ENCODE peak calls at places on chromosome 2, in eight cellular contexts. P is vagina, A is body of pancreas, B is IMR-90, V is A549, D is Peyer's patch, Q is breast epithelium, M is HCT116. I is an unnamed sample.

GRCh38 chr2:37738266-37738885 is 66.9 kb upstream of the CDC42EP3 start:
- DNase-seq in P (no peak), A (no peak), B (no peak), V (no peak), D (no peak), Q (no peak), M (no peak), I (no peak)

GRCh38 chr2:7045601-7046590 is 128.7 kb downstream of the RNF144A start:
- DNase-seq in P (no peak), A (no peak), B (no peak), V (no peak), D (no peak), Q (no peak), M (no peak), I (no peak)

GRCh38 chr2:197108758-197109157 is 182.3 kb upstream of the PGAP1 start:
- DNase-seq in P (no peak), A (peak; percentile 59), B (peak; percentile 91), V (no peak), D (no peak), Q (no peak), M (no peak), I (peak; percentile 91)

GRCh38 chr2:74333175-74333574 is 10.0 kb downstream of the SLC4A5 start:
- DNase-seq in P (no peak), A (peak; percentile 23), B (peak; percentile 31), V (no peak), D (no peak), Q (no peak), M (peak; percentile 19), I (no peak)

GRCh38 chr2:85924522-85924921 is 35.7 kb upstream of the ST3GAL5 start:
- DNase-seq in P (no peak), A (peak; percentile 21), B (peak; percentile 51), V (no peak), D (no peak), Q (peak; percentile 92), M (no peak), I (peak; percentile 85)

GRCh38 chr2:211898697-211899096 is 639.9 kb downstream of the ERBB4 start:
- DNase-seq in P (no peak), A (no peak), B (no peak), V (no peak), D (no peak), Q (no peak), M (no peak), I (no peak)

GRCh38 chr2:144521702-144522101 is 1.8 kb upstream of the ZEB2 start:
- DNase-seq in P (no peak), A (no peak), B (no peak), V (no peak), D (no peak), Q (no peak), M (no peak), I (no peak)

GRCh38 chr2:236498369-236498768 is 71.3 kb upstream of the ACKR3 start:
- DNase-seq in P (no peak), A (no peak), B (peak; percentile 9), V (no peak), D (no peak), Q (peak; percentile 41), M (no peak), I (no peak)

GRCh38 chr2:179533875-179534274 is 269.2 kb upstream of the SESTD1 start:
- DNase-seq in P (no peak), A (no peak), B (no peak), V (no peak), D (no peak), Q (no peak), M (no peak), I (no peak)

GRCh38 chr2:96105994-96106393 is 10.4 kb downstream of the ADRA2B start:
- DNase-seq in P (no peak), A (peak; percentile 3), B (no peak), V (no peak), D (peak; percentile 7), Q (no peak), M (no peak), I (peak; percentile 17)

GRCh38 chr2:240451108-240451611 is 15.7 kb downstream of the GPC1 start:
- DNase-seq in P (no peak), A (no peak), B (no peak), V (no peak), D (no peak), Q (no peak), M (no peak), I (peak; percentile 67)

GRCh38 chr2:151357359-151357758 is at the start of gene TNFAIP6:
- DNase-seq in P (no peak), A (no peak), B (peak; percentile 97), V (peak; percentile 8), D (no peak), Q (no peak), M (no peak), I (no peak)

GRCh38 chr2:108834620-108835019 is 48.0 kb downstream of the CCDC138 start:
- DNase-seq in P (no peak), A (no peak), B (no peak), V (no peak), D (no peak), Q (no peak), M (no peak), I (no peak)
- H3K9me3 ChIP-seq in P (no peaks in the 10 kb centered on the region), A (no peaks in the 10 kb centered on the region), B (no peaks in the 10 kb centered on the region), V (peaks cover 22% of the 10 kb centered on the region), D (no peaks in the 10 kb centered on the region), Q (no peaks in the 10 kb centered on the region), M (no peaks in the 10 kb centered on the region), I (peaks cover 3% of the 10 kb centered on the region)

DNA sequence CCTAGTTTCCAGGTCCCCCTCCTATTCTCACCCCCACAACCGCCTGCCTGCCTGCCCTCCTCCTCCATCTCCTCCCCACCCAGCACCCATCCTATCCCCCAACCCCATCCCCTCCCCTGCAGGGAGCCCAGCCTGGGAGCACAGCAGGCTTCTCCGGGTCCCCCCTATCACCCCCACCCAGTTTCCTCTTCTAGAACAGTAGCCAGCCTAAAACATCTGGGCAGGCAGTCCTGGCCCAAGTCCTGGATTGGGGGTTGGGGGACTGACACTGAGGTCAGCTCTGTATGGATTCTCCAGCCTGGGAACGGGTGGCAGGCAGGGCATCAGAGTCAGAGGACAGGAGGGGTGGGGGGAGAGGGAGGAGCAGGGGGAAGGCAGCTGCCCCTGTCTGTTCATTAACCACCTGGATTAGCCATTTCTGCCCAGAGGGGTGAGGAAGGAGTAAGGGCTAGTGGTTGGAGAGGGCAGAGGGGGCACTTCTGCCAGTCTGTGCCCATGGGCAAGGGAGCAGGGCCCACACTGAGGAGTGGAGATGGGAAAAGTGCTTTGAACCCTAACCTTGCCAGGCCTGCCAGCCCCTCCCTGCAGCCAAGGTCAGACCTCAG is 60.0 kb downstream of the TNS1 start:
- DNase-seq in P (no peak), A (peak; percentile 46), B (no peak), V (no peak), D (peak; percentile 37), Q (no peak), M (no peak), I (no peak)
- H3K4me3 ChIP-seq in P (peak overlapping the region; percentile 69), A (no peak overlapping the region), B (peak overlapping the region; percentile 63), V (peak overlapping the region; percentile 44), D (peak overlapping the region; percentile 57), Q (peak overlapping the region; percentile 59), M (no peak overlapping the region), I (peak overlapping the region; percentile 79)

GRCh38 chr2:237692601-237693079 is 65.3 kb downstream of the LRRFIP1 start:
- DNase-seq in P (no peak), A (peak; percentile 41), B (no peak), V (no peak), D (peak; percentile 77), Q (no peak), M (no peak), I (peak; percentile 85)

GRCh38 chr2:237691908-237692600 is 64.7 kb downstream of the LRRFIP1 start:
- DNase-seq in P (no peak), A (peak; percentile 94), B (peak; percentile 80), V (peak; percentile 68), D (peak; percentile 99), Q (peak; percentile 92), M (peak; percentile 73), I (peak; percentile 99)

GRCh38 chr2:237693281-237694039 is 66.1 kb downstream of the LRRFIP1 start:
- DNase-seq in P (no peak), A (no peak), B (peak; percentile 69), V (peak; percentile 63), D (no peak), Q (no peak), M (no peak), I (peak; percentile 69)

GRCh38 chr2:237689569-237690131 is 62.3 kb downstream of the LRRFIP1 start:
- DNase-seq in P (no peak), A (peak; percentile 53), B (no peak), V (no peak), D (no peak), Q (no peak), M (no peak), I (peak; percentile 84)

DNA sequence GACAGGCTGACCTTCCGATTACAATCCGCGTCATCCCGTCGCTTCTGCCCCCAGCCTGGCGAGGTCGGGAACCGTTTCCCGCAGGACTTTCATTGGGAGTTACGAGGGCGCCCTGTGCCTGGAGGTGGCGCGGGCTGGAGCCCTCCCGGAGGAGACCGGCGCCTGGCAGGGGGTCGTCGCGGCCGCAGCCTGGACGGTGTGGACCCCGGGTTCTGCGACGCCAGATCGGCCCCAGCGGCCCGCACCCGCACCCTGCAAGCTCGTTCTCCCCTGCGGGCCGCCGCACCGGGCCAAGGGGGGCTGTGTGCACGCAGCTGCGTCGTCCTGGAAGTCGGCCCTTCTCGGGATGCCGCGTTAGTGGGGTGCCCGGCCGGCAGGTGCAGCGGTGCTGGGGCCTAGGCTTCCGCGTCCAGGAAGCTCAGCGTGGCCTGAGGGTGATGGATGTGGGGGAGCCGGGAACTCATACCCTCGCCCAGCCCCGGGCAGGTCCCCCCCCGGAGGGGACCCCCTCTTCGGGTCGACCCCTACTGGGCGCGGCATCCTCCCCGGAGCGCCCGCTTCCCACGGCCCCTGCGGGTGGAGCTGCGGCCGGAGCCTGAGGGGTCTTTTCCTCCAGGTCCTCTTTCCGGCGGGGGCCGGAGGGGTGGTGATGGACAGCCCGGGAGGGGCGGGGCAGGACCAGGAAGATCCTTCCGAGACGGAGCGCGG is 64.0 kb downstream of the LRRFIP1 start:
- DNase-seq in P (no peak), A (peak; percentile 38), B (no peak), V (no peak), D (peak; percentile 73), Q (no peak), M (no peak), I (no peak)
- TF ChIP-seq POLR2A in P (no peak), A (peak; percentile 7), B (no peak), V (no peak), D (peak; percentile 7), Q (no peak), M (no peak), I (peak; percentile 40)

GRCh38 chr2:237927986-237928385 is 38.8 kb upstream of the UBE2F start:
- DNase-seq in P (no peak), A (no peak), B (no peak), V (no peak), D (no peak), Q (no peak), M (no peak), I (no peak)
- H3K9me3 ChIP-seq in P (no peaks in the 10 kb centered on the region), A (no peaks in the 10 kb centered on the region), B (no peaks in the 10 kb centered on the region), V (no peaks in the 10 kb centered on the region), D (no peaks in the 10 kb centered on the region), Q (no peaks in the 10 kb centered on the region), M (peaks cover 4% of the 10 kb centered on the region), I (no peaks in the 10 kb centered on the region)

GRCh38 chr2:120710256-120710655 is 25.4 kb upstream of the GLI2 start:
- DNase-seq in P (no peak), A (no peak), B (peak; percentile 79), V (no peak), D (no peak), Q (no peak), M (no peak), I (no peak)
- H3K4me3 ChIP-seq in P (no peak overlapping the region), A (no peak overlapping the region), B (no peak overlapping the region), V (no peak overlapping the region), D (no peak overlapping the region), Q (no peak overlapping the region), M (no peak overlapping the region), I (no peak overlapping the region)

GRCh38 chr2:69893684-69894481 is at the start of gene SNRNP27:
- DNase-seq in P (no peak), A (peak; percentile 81), B (peak; percentile 83), V (peak; percentile 94), D (peak; percentile 81), Q (peak; percentile 63), M (peak; percentile 67), I (peak; percentile 89)
- TF ChIP-seq POLR2A in P (no peak), A (peak; percentile 76), B (peak; percentile 40), V (peak; percentile 52), D (peak; percentile 31), Q (peak; percentile 41), M (no peak), I (peak; percentile 50)